ENCODE peak calls at places on chromosome 22, in five cellular contexts. M is CD4-positive, alpha-beta memory T cell; K is uterus; C is osteoblast; L is cardiac muscle cell. P is an unnamed sample.
A peak's percentile ranks its signal among the peaks of the same experiment; 100 is the strongest.

GRCh38 chr22:48424201-48424627 is 1403.5 kb downstream of the BRD1 start:
- DNase-seq in M (no peak), K (no peak), C (peak; percentile 25), L (no peak), P (no peak)

GRCh38 chr22:17370766-17371181 is 1.5 kb downstream of the CECR2 start:
- DNase-seq in M (no peak), K (no peak), C (no peak), L (no peak), P (no peak)

GRCh38 chr22:36196254-36197064 is 5.2 kb downstream of the APOL4 start:
- DNase-seq in M (no peak), K (no peak), C (no peak), L (no peak), P (no peak)

GRCh38 chr22:16922076-16922475 is 85.9 kb downstream of the GAB4 start:
- DNase-seq in M (no peak), K (no peak), C (no peak), L (no peak), P (no peak)

GRCh38 chr22:41382098-41382578 is 396 bp downstream of the TEF start:
- DNase-seq in M (peak; percentile 72), K (peak; percentile 84), C (peak; percentile 92), L (peak; percentile 81), P (peak; percentile 62)

GRCh38 chr22:42389137-42389536 is 43.1 kb downstream of the NFAM1 start:
- DNase-seq in M (no peak), K (no peak), C (no peak), L (no peak), P (no peak)

GRCh38 chr22:38981005-38981658 is 1.0 kb upstream of the APOBEC3B start:
- DNase-seq in M (no peak), K (peak; percentile 55), C (peak; percentile 69), L (peak; percentile 55), P (no peak)

GRCh38 chr22:25680949-25681348 is 61.0 kb upstream of the MYO18B start:
- DNase-seq in M (no peak), K (no peak), C (no peak), L (no peak), P (no peak)

GRCh38 chr22:37634505-37635002 is 4.9 kb upstream of the SH3BP1 start:
- DNase-seq in M (no peak), K (no peak), C (peak; percentile 85), L (no peak), P (no peak)

GRCh38 chr22:36775589-36775965 is 342 bp downstream of the IFT27 start:
- DNase-seq in M (peak; percentile 66), K (peak; percentile 54), C (no peak), L (peak; percentile 49), P (peak; percentile 32)

GRCh38 chr22:28885939-28886338 is 2.6 kb downstream of the ZNRF3 start:
- DNase-seq in M (no peak), K (no peak), C (no peak), L (no peak), P (no peak)

GRCh38 chr22:40019100-40019499 is 24.3 kb downstream of the FAM83F start:
- DNase-seq in M (no peak), K (no peak), C (no peak), L (no peak), P (no peak)

GRCh38 chr22:48560389-48560751 is 1267.3 kb downstream of the BRD1 start:
- DNase-seq in M (no peak), K (no peak), C (no peak), L (no peak), P (no peak)

GRCh38 chr22:44256860-44257560 is 55.7 kb downstream of the SHISAL1 start:
- DNase-seq in M (no peak), K (no peak), C (no peak), L (no peak), P (no peak)

GRCh38 chr22:35558031-35558430 is 17.4 kb downstream of the RASD2 start:
- DNase-seq in M (no peak), K (no peak), C (peak; percentile 35), L (no peak), P (no peak)

GRCh38 chr22:35597692-35598395 is 19.3 kb downstream of the MB start:
- DNase-seq in M (no peak), K (no peak), C (peak; percentile 32), L (peak; percentile 81), P (no peak)

GRCh38 chr22:25350551-25350971 is 131.1 kb downstream of the CRYBB2 start:
- DNase-seq in M (no peak), K (no peak), C (peak; percentile 14), L (no peak), P (no peak)

GRCh38 chr22:40411506-40411861 is 41.1 kb downstream of the SGSM3 start:
- DNase-seq in M (no peak), K (no peak), C (peak; percentile 82), L (no peak), P (no peak)

GRCh38 chr22:39349967-39350802 is at the start of gene SYNGR1:
- DNase-seq in M (no peak), K (no peak), C (peak; percentile 91), L (peak; percentile 62), P (no peak)

DNA sequence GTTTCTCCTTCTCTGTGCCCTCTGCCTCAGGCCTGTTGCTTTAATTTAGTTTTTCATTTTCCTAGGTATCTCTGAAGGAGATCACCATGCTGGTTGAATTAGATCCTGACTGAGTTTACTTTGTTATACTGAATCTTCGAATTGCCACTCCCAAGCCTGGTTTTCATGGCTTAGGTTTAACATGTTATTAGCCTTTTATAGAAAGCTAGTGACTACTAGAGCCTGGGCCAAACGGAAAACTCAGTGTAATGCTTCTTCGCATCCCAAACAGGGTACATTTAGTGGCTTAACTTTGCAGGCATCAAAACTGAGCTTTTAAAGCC is 3.6 kb downstream of the CRKL start:
- DNase-seq in M (no peak), K (no peak), C (no peak), L (no peak), P (no peak)
- H3K4me3 ChIP-seq in M (peak overlapping the region; percentile 82), K (peak overlapping the region; percentile 92), C (peak overlapping the region; percentile 83), L (peak overlapping the region; percentile 94), P (peak overlapping the region; percentile 87)

DNA sequence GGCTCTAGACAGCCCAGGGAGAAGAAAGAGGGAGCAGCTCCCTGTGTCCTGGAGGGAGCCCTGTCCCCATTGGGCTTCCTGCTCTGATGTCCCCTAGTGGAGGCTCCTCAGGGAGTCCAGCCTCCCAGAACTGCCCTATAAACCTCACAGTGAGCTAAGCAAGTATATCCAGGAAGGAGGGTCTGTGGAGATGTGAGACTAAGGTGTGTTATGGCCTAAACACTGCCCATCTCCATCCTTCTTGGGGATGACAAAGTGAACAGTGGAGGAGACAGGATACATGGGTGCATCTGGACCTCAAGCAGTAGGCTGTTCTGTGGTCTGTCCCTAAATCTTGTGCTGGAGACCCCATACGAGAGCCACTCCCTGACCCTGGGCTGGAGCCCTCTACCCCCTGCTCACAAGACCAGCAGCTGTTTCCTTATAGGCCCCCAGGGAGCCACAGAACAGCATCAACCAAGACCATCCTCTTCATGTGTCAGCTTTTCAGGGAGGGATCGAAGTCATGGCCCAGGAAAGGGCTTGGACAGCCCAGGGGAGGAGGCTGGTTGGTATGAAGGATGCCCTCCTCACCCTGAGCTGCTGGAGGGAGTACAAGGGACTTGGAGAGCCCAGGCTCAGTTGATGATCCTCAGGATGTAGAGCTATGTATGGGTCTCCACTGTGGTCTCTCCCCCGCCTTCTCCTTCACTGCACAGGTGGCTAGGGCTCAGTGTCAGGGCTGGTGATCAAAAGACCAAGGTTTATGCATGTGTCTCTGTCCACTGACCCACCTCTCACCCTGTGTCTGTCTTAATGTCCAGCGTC is 49.7 kb upstream of the TOP3B start:
- DNase-seq in M (no peak), K (no peak), C (no peak), L (no peak), P (no peak)
- H3K4me1 ChIP-seq in M (no peaks in the 10 kb centered on the region), K (no peaks in the 10 kb centered on the region), C (no peaks in the 10 kb centered on the region), L (peaks cover 4% of the 10 kb centered on the region), P (no peaks in the 10 kb centered on the region)

DNA sequence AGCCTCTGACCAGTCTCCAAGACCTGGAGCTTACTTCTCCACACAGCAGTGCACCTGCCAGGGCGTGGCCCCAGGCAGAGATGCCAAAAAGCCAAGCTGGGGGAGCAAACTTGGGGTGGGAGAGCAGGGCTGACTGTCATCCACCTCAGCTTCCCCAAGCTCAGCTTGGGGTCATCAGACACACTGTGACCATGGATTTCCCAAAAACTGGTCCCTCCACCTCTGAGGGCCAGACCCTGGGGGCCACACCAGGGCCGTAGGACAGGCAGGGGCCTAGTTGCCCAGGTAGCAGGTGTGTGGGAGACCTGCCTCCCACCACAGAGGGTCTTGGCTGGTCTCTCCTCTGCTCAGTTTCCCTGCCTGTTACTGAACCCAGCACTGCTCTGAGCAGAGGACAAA is 30.6 kb downstream of the ARVCF start:
- DNase-seq in M (no peak), K (no peak), C (no peak), L (no peak), P (no peak)
- H3K27ac ChIP-seq in M (no peak overlapping the region), K (peak overlapping the region; percentile 67), C (no peak overlapping the region), L (no peak overlapping the region), P (no peak overlapping the region)

DNA sequence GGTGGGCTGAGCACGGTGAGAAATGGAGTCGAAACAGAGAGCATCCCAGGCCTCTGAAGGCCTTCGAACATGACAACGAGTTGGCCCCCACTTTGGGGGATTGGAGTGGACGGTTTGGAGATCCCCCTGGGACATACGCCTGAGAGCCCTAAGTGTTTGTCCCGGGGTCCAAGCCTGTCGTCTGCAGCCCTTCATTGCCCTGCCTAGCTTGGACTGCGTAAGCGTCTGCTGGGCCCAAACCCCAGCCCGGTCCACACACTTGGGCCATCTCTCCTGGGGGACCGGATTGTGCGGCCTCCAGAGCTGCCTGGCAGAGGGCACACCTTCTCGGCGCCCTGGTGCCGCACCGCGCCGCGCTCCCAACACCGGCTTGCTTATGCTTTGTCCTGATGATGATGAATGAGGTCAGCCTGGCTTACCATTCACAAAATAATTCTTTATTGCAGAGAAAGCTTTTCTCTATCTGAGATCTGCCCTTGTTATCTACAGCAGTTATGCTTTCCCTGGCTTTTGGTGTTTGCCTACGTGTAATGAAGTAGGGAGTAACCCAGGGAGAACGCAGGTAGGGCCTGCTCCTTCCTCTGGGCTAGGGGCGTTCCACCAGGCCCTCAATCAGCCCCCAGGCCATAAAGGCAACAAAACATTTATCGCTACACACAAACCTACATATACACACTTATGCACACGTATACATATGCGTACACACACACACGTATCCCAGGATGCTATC is 85.9 kb upstream of the PPARA start:
- DNase-seq in M (no peak), K (peak; percentile 44), C (peak; percentile 95), L (no peak), P (no peak)
- H3K4me3 ChIP-seq in M (no peak overlapping the region), K (peak overlapping the region; percentile 3), C (peak overlapping the region; percentile 77), L (no peak overlapping the region), P (no peak overlapping the region)

DNA sequence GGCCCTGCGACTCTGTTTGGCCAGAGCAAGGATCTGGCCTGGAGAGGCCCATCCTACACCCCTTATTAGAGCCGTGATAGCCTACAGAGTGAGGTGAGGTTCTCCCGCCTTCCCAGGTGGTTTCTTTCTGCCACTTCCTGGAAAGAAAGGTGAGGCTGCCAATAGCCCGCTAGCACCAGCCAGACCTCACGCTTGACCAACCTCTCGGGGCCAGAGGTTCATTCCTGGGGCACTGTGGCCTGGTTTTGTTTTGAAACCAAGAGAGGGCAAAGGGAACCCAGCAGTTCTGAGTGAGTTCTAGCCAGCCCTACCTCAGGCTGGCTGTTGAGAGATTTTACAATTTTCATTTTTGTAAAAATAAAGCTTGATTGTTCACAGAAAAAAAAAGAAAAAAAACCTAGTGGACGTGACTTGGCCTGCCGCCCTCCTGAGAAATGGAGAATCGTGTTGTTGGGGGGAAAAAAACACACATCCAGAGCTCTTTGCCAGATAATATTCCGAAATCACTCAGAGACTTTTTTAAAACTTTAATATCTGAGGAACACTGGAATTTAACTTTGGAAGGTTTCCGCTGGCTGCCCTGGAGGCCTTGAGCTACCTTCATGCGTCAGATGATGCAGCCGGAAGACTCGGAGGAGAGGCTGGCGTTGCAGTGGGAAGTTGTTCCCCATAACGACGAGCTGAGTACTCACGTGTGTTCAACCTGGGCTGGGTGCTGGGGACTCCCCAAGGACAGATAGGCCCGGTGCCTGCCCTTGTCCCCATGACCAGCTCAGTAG is 84.5 kb downstream of the BCR start:
- DNase-seq in M (no peak), K (no peak), C (no peak), L (no peak), P (no peak)
- H3K4me1 ChIP-seq in M (no peaks in the 10 kb centered on the region), K (no peaks in the 10 kb centered on the region), C (no peaks in the 10 kb centered on the region), L (no peaks in the 10 kb centered on the region), P (no peaks in the 10 kb centered on the region)